ENCODE peak calls at places on chromosomes 1 and 21, in four cellular contexts. B, L, Q and O are unnamed samples.

GRCh38 chr21:45293214-45293725 is 5.6 kb upstream of the POFUT2 start:
- DNase-seq in B (peak), L (no peak), Q (no peak), O (no peak)

GRCh38 chr1:11478571-11479374 is at the start of gene DISP3:
- DNase-seq in B (peak), L (peak), Q (peak), O (peak)

GRCh38 chr1:30249446-30250337 is 473.7 kb downstream of the MATN1 start:
- DNase-seq in B (no peak), L (no peak), Q (no peak), O (no peak)

GRCh38 chr1:77817368-77818209 is 38.1 kb downstream of the MIGA1 start:
- DNase-seq in B (no peak), L (peak), Q (no peak), O (no peak)

GRCh38 chr1:19374402-19374801 is 62.3 kb downstream of the SLC66A1 start:
- DNase-seq in B (no peak), L (no peak), Q (no peak), O (no peak)

GRCh38 chr1:229843627-229844238 is 217.7 kb downstream of the URB2 start:
- DNase-seq in B (no peak), L (no peak), Q (peak), O (peak)

GRCh38 chr1:167564592-167564991 is 11.0 kb upstream of the CREG1 start:
- DNase-seq in B (peak), L (no peak), Q (peak), O (no peak)

GRCh38 chr1:24266398-24266941 is 52.7 kb upstream of the GRHL3 start:
- DNase-seq in B (peak), L (peak), Q (peak), O (peak)

GRCh38 chr21:32411366-32412161 is 942 bp upstream of the EVA1C start:
- DNase-seq in B (peak), L (peak), Q (peak), O (no peak)

GRCh38 chr1:92118826-92119225 is 38.7 kb downstream of the BTBD8 start:
- DNase-seq in B (no peak), L (peak), Q (peak), O (peak)

GRCh38 chr1:12532405-12533315 is 85.3 kb downstream of the DHRS3 start:
- DNase-seq in B (no peak), L (no peak), Q (no peak), O (no peak)

GRCh38 chr1:197423006-197423405 is 155.0 kb downstream of the CRB1 start:
- DNase-seq in B (peak), L (peak), Q (no peak), O (no peak)

GRCh38 chr1:244545511-244545910 is 84.4 kb downstream of the CATSPERE start:
- DNase-seq in B (peak), L (no peak), Q (no peak), O (no peak)

GRCh38 chr1:100391675-100392074 is 39.4 kb downstream of the CDC14A start:
- DNase-seq in B (no peak), L (no peak), Q (no peak), O (no peak)

GRCh38 chr1:5639323-5639722 is 352.9 kb downstream of the NPHP4 start:
- DNase-seq in B (no peak), L (no peak), Q (no peak), O (no peak)

GRCh38 chr1:110248746-110249145 is 38.6 kb downstream of the KCNC4 start:
- DNase-seq in B (no peak), L (no peak), Q (no peak), O (no peak)

GRCh38 chr1:71817028-71817427 is 465.3 kb downstream of the NEGR1 start:
- DNase-seq in B (no peak), L (no peak), Q (no peak), O (no peak)

GRCh38 chr1:76281306-76281705 is 206.8 kb downstream of the ST6GALNAC3 start:
- DNase-seq in B (no peak), L (no peak), Q (no peak), O (no peak)

GRCh38 chr1:20212685-20213331 is 26.5 kb upstream of the PLA2G2C start:
- DNase-seq in B (peak), L (peak), Q (peak), O (peak)

GRCh38 chr1:209132736-209133467 is 450.6 kb upstream of the CAMK1G start:
- DNase-seq in B (no peak), L (no peak), Q (no peak), O (no peak)

GRCh38 chr21:45333583-45334121 is 46.0 kb upstream of the POFUT2 start:
- DNase-seq in B (no peak), L (peak), Q (peak), O (peak)

GRCh38 chr1:112395261-112395831 is 668 bp upstream of the CTTNBP2NL start:
- DNase-seq in B (peak), L (no peak), Q (no peak), O (no peak)

GRCh38 chr1:10726355-10726754 is 70.1 kb downstream of the CASZ1 start:
- DNase-seq in B (no peak), L (no peak), Q (no peak), O (no peak)

GRCh38 chr1:56967900-56968832 is 2.4 kb upstream of the C8B start:
- DNase-seq in B (peak), L (peak), Q (no peak), O (peak)

GRCh38 chr1:35883681-35884155 is 709 bp downstream of the AGO1 start:
- DNase-seq in B (peak), L (peak), Q (peak), O (no peak)

GRCh38 chr1:158793604-158794003 is 12.6 kb upstream of the OR6N2 start:
- DNase-seq in B (no peak), L (no peak), Q (peak), O (no peak)

GRCh38 chr1:94540440-94541174 is 952 bp downstream of the F3 start:
- DNase-seq in B (no peak), L (no peak), Q (no peak), O (no peak)
- H3K4me3 ChIP-seq in B (peak), L (peak), Q (peak), O (peak)

GRCh38 chr1:235865565-235866206 is 1.0 kb downstream of the LYST start:
- DNase-seq in B (no peak), L (no peak), Q (peak), O (peak)

GRCh38 chr1:235867903-235868469 is 1.3 kb upstream of the LYST start:
- DNase-seq in B (no peak), L (no peak), Q (no peak), O (no peak)

GRCh38 chr1:235866913-235867850 is 476 bp upstream of the LYST start:
- DNase-seq in B (peak), L (peak), Q (peak), O (peak)

GRCh38 chr1:235864965-235865525 is 1.7 kb downstream of the LYST start:
- DNase-seq in B (peak), L (no peak), Q (no peak), O (no peak)

GRCh38 chr1:235866207-235866912 is at the start of gene LYST:
- DNase-seq in B (peak), L (peak), Q (peak), O (peak)
- TF ChIP-seq CTCF in B (peak), L (peak), Q (peak), O (peak)

DNA sequence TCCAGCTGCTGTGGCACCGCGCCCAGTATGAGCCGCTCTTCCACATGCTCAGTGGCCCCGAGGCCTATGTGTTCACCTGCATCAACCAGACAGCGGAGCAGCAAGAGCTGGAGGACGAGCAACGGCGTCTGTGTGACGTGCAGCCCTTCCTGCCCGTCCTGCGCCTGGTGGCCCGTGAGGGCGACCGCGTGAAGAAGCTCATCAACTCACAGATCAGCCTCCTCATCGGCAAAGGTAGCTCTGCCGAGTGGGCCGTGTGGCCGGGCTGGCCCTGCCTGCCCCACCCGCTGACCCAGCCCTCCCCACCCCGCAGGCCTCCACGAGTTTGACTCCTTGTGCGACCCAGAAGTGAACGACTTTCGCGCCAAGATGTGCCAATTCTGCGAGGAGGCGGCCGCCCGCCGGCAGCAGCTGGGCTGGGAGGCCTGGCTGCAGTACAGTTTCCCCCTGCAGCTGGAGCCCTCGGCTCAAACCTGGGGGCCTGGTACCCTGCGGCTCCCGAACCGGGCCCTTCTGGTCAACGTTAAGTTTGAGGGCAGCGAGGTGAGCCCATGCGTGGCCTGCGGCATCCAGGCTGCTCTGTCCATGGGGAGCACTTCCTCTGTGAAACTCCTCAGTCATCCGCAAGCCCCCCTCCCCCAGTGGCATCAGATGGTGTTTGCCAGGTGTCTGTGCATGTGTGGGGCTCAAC is 64.2 kb downstream of the PIK3CD start:
- DNase-seq in B (no peak), L (no peak), Q (no peak), O (no peak)
- H3K4me3 ChIP-seq in B (no peak), L (no peak), Q (no peak), O (no peak)

DNA sequence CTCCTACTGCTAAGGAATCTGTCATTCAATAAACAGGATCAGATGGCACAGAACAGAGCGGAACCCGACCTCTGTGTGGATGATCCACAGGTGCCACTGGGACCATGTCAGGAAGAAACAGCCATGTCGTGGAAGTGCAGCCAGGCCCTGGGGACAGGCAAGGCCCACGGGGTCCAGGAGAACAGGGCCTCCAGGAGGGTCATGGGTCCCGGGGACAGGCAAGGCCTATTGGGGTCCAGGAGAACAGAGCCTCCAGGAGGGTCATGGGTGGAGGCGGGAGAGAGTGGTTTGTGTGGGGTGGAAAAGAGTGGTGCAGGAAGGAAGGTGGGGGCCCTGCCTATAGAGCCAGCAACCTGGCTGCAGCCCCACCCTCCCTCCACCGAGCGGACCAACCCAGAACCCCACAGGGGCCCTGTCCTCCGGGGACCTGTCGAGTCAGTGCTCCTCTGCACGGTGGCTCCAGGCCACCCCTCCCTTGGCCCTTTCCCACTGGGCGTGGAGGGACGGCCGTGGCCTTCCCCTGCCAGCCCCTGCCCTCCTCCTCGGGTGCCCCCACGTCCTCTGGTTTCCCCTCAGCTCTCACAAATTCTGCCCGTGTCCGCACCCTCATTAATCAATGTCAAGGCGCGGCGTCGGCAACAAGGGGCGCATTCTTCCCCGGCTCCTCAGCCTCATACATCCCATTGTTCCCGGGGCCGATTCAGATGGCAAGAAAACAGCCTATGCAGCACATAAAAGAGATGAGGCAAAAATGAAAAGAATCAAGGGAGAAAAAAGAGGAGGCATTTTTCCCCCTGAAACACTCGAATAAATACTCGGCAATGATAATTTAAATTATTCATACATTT is 146.4 kb downstream of the PRDM16 start:
- DNase-seq in B (no peak), L (no peak), Q (no peak), O (no peak)
- TF ChIP-seq CTCF in B (no peak), L (no peak), Q (no peak), O (no peak)

DNA sequence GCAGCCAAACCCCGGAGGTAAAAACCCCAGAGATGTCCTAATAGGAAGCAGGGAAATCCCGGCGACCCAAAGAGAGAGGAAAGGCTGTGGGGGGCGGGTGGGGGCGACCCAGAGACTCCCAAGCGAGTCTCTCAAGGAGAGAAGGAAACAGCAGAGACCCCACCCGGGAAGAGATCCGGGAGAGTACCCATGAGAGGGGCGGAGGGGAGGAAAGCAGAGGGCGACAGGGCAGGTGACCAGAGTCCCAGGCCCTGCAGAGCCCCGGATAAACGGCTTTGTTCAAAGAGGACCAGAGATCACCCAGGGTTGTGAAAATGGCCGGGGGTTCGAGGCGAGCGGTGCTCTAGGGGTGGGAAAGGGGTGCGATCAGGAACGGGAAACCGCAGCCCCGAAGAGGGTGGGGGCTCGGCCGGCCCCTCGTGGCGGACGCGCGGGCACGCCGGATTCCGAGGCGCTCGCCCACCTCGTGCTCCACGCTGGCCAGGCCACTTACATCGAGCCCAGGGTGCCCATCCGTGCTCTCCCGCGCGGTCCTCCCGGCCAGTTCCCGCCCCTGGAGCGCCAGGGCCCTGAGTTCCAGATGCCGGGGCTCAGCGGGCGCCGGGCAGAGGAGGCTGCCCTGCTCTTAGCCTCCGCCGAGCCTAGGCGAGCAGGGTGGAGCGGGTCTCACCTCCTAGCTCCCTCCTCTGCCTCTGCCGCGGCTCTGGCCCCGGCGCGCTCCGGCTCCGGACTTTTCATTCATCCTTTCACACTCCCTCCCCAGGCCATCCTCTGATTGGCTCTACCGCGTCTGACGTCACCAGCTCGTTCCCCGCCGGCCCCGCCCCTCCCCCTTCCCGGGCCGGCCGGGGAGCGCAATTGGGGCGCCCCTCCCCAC is 52.3 kb downstream of the RHBG start:
- DNase-seq in B (peak), L (peak), Q (peak), O (peak)
- H3K4me3 ChIP-seq in B (no peak), L (no peak), Q (no peak), O (no peak)

DNA sequence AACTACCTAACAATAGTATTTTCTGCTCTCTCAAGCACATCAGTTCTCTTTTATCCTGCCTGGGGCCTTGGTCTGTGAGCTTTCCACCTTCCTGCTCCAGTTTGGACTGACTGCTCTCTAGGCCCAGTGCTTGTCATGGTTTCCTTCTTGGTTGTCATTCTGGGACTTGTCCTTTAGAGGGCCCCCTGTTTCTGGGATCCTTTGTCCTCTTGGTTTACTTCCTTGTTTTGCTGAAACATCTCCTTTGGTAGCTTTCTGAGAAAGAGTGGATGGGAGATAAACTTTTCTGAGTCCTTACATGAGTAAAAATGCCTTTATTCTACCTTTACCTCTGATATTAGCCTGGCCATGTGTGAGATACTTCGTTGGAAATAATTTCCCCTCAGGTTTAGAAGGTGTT is 4.7 kb downstream of the SLC1A7 start:
- DNase-seq in B (no peak), L (no peak), Q (no peak), O (no peak)
- TF ChIP-seq CTCF in B (no peak), L (no peak), Q (no peak), O (no peak)

DNA sequence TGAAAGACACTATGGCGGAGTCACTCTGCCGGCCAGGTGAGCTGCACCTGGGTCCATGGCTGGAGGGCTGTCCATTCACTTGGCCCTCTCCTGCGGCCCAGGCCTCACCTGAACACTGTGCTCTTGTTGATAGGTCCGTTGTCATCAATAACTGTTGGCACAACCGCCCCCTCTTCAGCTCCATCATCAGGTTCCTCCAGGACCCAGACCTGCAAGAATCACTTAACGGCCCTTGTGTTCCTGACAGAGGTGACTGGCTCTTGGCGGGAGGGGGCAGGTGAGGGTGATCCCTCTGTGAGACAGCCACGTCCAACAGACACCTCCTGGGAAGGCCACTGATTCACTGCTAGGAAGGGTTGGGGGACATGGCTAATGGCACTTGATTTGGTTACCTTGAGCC is 54.9 kb downstream of the INAVA start:
- DNase-seq in B (no peak), L (no peak), Q (no peak), O (no peak)
- H3K4me3 ChIP-seq in B (no peak), L (no peak), Q (no peak), O (no peak)